ENCODE peak calls at places on chromosomes 4 and X, in four cellular contexts. Q, B, Z and I are unnamed samples.

GRCh38 chr4:121209171-121209570 is 45.0 kb upstream of the TNIP3 start:
- DNase-seq in Q (no peak), B (no peak), Z (no peak), I (no peak)

GRCh38 chr4:77073106-77073858 is 2.5 kb downstream of the CCNI start:
- DNase-seq in Q (no peak), B (no peak), Z (no peak), I (peak; percentile 8)

GRCh38 chr4:13541720-13542576 is 2.4 kb downstream of the NKX3-2 start:
- DNase-seq in Q (peak; percentile 78), B (no peak), Z (peak; percentile 78), I (no peak)

GRCh38 chr4:18105023-18106011 is 83.8 kb upstream of the LCORL start:
- DNase-seq in Q (no peak), B (no peak), Z (no peak), I (no peak)

GRCh38 chr4:101981756-101982155 is 191.2 kb downstream of the BANK1 start:
- DNase-seq in Q (no peak), B (no peak), Z (no peak), I (peak; percentile 94)

GRCh38 chr4:61614256-61614655 is 414.1 kb downstream of the ADGRL3 start:
- DNase-seq in Q (no peak), B (no peak), Z (no peak), I (no peak)

GRCh38 chrX:121958886-121959285 is 911.5 kb downstream of the GLUD2 start:
- DNase-seq in Q (no peak), B (no peak), Z (no peak), I (no peak)

GRCh38 chrX:154036513-154036912 is 16.8 kb upstream of the IRAK1 start:
- DNase-seq in Q (no peak), B (no peak), Z (no peak), I (no peak)

GRCh38 chrX:44953734-44954502 is 80.9 kb downstream of the KDM6A start:
- DNase-seq in Q (no peak), B (no peak), Z (no peak), I (no peak)

GRCh38 chr4:1285151-1285789 is 4.4 kb upstream of the MAEA start:
- DNase-seq in Q (no peak), B (no peak), Z (no peak), I (no peak)

GRCh38 chr4:24537025-24537424 is 47.3 kb downstream of the DHX15 start:
- DNase-seq in Q (no peak), B (no peak), Z (no peak), I (no peak)

GRCh38 chr4:71377561-71377960 is 38.7 kb downstream of the SLC4A4 start:
- DNase-seq in Q (no peak), B (no peak), Z (no peak), I (no peak)

GRCh38 chrX:34585561-34585960 is 71.5 kb downstream of the TMEM47 start:
- DNase-seq in Q (no peak), B (no peak), Z (no peak), I (no peak)

GRCh38 chrX:140524556-140524955 is 19.7 kb upstream of the SOX3 start:
- DNase-seq in Q (no peak), B (no peak), Z (no peak), I (no peak)

GRCh38 chr4:77172336-77172735 is 15.3 kb downstream of the CCNG2 start:
- DNase-seq in Q (no peak), B (no peak), Z (no peak), I (no peak)

GRCh38 chrX:153744210-153745066 is 19.6 kb upstream of the PLXNB3 start:
- DNase-seq in Q (peak; percentile 76), B (no peak), Z (peak; percentile 77), I (no peak)

GRCh38 chr4:38788327-38788726 is 5.5 kb upstream of the TLR10 start:
- DNase-seq in Q (no peak), B (no peak), Z (no peak), I (no peak)

GRCh38 chr4:78928835-78929234 is 10.4 kb downstream of the PAQR3 start:
- DNase-seq in Q (no peak), B (no peak), Z (peak; percentile 57), I (no peak)

GRCh38 chr4:40194602-40195161 is 2.1 kb upstream of the RHOH start:
- DNase-seq in Q (no peak), B (no peak), Z (no peak), I (no peak)

GRCh38 chr4:74365761-74366160 is 816 bp downstream of the EREG start:
- DNase-seq in Q (peak; percentile 66), B (no peak), Z (peak; percentile 59), I (no peak)

GRCh38 chr4:8727546-8728510 is 135.3 kb downstream of the CPZ start:
- DNase-seq in Q (peak; percentile 56), B (no peak), Z (peak; percentile 74), I (no peak)

GRCh38 chr4:54082168-54082567 is 17.8 kb upstream of the CHIC2 start:
- DNase-seq in Q (no peak), B (peak; percentile 97), Z (no peak), I (no peak)

GRCh38 chr4:2802618-2803531 is 10.0 kb downstream of the SH3BP2 start:
- DNase-seq in Q (peak; percentile 54), B (no peak), Z (peak; percentile 75), I (no peak)

GRCh38 chr4:23290656-23291055 is 597.9 kb downstream of the GBA3 start:
- DNase-seq in Q (no peak), B (no peak), Z (no peak), I (no peak)

GRCh38 chr4:107994894-107995293 is 5.2 kb downstream of the HADH start:
- DNase-seq in Q (no peak), B (no peak), Z (no peak), I (no peak)

GRCh38 chr4:159425749-159426376 is 323.0 kb downstream of the RAPGEF2 start:
- DNase-seq in Q (no peak), B (no peak), Z (no peak), I (no peak)

GRCh38 chr4:1531683-1532548 is 125.7 kb upstream of the NKX1-1 start:
- DNase-seq in Q (peak; percentile 56), B (no peak), Z (peak; percentile 51), I (no peak)

GRCh38 chrX:40108959-40109287 is 11.2 kb upstream of the BCOR start:
- DNase-seq in Q (peak; percentile 93), B (no peak), Z (peak; percentile 88), I (no peak)

GRCh38 chr4:1008840-1009646 is 2.4 kb upstream of the FGFRL1 start:
- DNase-seq in Q (peak; percentile 79), B (no peak), Z (peak; percentile 93), I (no peak)

GRCh38 chr4:128322986-128323385 is 35.4 kb upstream of the PGRMC2 start:
- DNase-seq in Q (no peak), B (peak; percentile 54), Z (no peak), I (no peak)

GRCh38 chrX:124216396-124217124 is 115.9 kb upstream of the TEX13D start:
- DNase-seq in Q (no peak), B (no peak), Z (no peak), I (no peak)

GRCh38 chr4:71944956-71945355 is 86.8 kb upstream of the NPFFR2 start:
- DNase-seq in Q (no peak), B (no peak), Z (no peak), I (no peak)

GRCh38 chr4:108036252-108036651 is 46.6 kb downstream of the HADH start:
- DNase-seq in Q (no peak), B (no peak), Z (no peak), I (no peak)

GRCh38 chr4:94827481-94828110 is 69.8 kb downstream of the BMPR1B start:
- DNase-seq in Q (no peak), B (peak; percentile 70), Z (no peak), I (no peak)

DNA sequence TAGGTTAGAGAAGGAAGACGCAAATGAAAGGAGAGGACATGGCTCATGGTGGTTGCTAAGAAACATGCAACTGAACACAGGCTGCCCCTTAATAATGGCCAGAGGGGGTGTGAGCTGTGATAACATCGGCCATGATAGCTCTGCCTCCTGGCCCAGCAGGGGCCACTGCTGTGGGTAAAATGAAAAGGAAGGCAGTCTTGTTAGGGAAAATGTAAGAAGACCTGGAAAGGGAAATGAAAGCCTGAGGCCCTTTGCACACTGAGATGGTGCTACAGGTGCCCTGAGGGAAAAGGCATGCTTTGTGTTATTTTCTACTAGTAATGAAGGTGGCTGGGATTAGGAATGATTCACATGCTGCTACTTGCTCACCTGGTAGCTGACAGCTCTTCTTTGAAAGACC is 123.6 kb upstream of the MID1 start:
- DNase-seq in Q (no peak), B (no peak), Z (no peak), I (no peak)
- H3K27me3 ChIP-seq in Q (no peaks in the 10 kb centered on the region), B (no peaks in the 10 kb centered on the region), Z (no peaks in the 10 kb centered on the region), I (no peaks in the 10 kb centered on the region)

GRCh38 chr4:185534534-185534849 is 815 bp downstream of the PDLIM3 start:
- DNase-seq in Q (no peak), B (no peak), Z (no peak), I (no peak)

GRCh38 chr4:185534850-185535761 is at the start of gene PDLIM3:
- DNase-seq in Q (peak; percentile 89), B (no peak), Z (peak; percentile 75), I (no peak)

GRCh38 chr4:185532795-185533324 is 2.4 kb downstream of the PDLIM3 start:
- DNase-seq in Q (no peak), B (no peak), Z (no peak), I (no peak)

GRCh38 chr4:185529413-185529812 is 5.9 kb downstream of the PDLIM3 start:
- DNase-seq in Q (no peak), B (no peak), Z (no peak), I (no peak)

DNA sequence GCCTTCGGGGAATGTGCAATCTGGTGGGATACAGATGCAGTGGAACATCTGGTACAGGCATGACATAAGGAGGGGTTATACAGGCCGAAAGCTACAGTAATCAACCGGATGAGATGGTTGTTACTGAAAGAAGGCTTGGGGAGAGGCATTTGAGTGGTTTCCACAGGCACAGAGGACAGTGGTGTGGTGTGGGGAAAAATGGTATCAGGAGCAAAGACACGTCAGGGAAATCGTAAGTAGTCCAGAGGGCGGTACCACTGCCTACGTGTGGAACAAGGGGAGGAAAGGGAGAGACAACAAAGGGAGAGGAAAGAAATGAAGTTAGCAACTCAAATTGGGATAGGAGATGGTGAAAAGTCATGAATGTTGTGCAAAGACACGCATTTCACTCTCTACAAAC is 3.0 kb downstream of the PDLIM3 start:
- DNase-seq in Q (no peak), B (no peak), Z (no peak), I (no peak)
- TF ChIP-seq POLR2AphosphoS5 in Q (peak; percentile 81), B (no peak), Z (no peak), I (no peak)

GRCh38 chr4:140568507-140569306 is at the start of gene UCP1:
- DNase-seq in Q (no peak), B (no peak), Z (no peak), I (no peak)

GRCh38 chr4:140571620-140572019 is 2.9 kb upstream of the UCP1 start:
- DNase-seq in Q (no peak), B (no peak), Z (no peak), I (no peak)

GRCh38 chr4:140569307-140569638 is 512 bp upstream of the UCP1 start:
- DNase-seq in Q (no peak), B (no peak), Z (no peak), I (no peak)

DNA sequence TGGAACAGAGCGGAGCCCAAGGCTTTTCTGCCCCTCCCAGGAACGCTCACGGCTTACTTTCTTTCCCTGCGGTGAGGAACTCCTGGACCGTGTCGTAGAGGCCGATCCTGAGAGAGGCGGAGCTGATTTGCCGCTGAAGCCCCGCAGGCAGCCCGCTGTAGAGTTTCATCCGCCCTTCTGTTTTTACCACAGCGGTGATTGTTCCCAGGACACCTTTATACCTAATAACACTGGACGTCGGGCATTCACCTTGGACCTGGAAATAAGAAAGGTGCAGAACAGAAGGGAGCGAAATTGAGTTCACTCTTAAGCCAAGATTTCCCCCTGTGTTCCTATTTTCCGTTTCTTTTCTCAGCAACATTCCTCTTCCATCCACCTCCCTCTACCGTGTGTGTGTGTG is 1.0 kb downstream of the UCP1 start:
- DNase-seq in Q (no peak), B (no peak), Z (no peak), I (no peak)
- H3K27me3 ChIP-seq in Q (peaks cover 52% of the 10 kb centered on the region), B (peaks cover 21% of the 10 kb centered on the region), Z (peaks cover 5% of the 10 kb centered on the region), I (peaks cover 58% of the 10 kb centered on the region)

GRCh38 chr4:124135409-124135813 is 577.1 kb downstream of the ANKRD50 start:
- DNase-seq in Q (no peak), B (no peak), Z (no peak), I (no peak)
- TF ChIP-seq POLR2AphosphoS5 in Q (no peak), B (no peak), Z (no peak), I (no peak)